ENCODE peak calls at places on chromosomes 11 and 22, in ten cellular contexts. One of them, this sample, is unnamed.

GRCh38 chr22:43017525-43018290 is 2.8 kb upstream of the PACSIN2 start:
- DNase-seq in ovary: no peak
- DNase-seq in OCI-LY7: no peak
- DNase-seq in H9: no peak
- DNase-seq in right cardiac atrium: no peak
- DNase-seq in neuronal stem cell: no peak
- DNase-seq in CD4-positive, alpha-beta T cell: no peak
- DNase-seq in GM23248: no peak
- DNase-seq in mammary epithelial cell: no peak
- DNase-seq in neural progenitor cell: no peak
- DNase-seq in this sample: no peak

GRCh38 chr22:22110548-22111266 is 128.1 kb upstream of the TOP3B start:
- DNase-seq in ovary: no peak
- DNase-seq in OCI-LY7: peak
- DNase-seq in H9: peak
- DNase-seq in right cardiac atrium: peak
- DNase-seq in neuronal stem cell: peak
- DNase-seq in CD4-positive, alpha-beta T cell: no peak
- DNase-seq in GM23248: peak
- DNase-seq in mammary epithelial cell: peak
- DNase-seq in neural progenitor cell: peak
- DNase-seq in this sample: peak

GRCh38 chr11:87122852-87123251 is 85.1 kb downstream of the TMEM135 start:
- DNase-seq in ovary: no peak
- DNase-seq in OCI-LY7: no peak
- DNase-seq in H9: no peak
- DNase-seq in right cardiac atrium: no peak
- DNase-seq in neuronal stem cell: no peak
- DNase-seq in CD4-positive, alpha-beta T cell: no peak
- DNase-seq in GM23248: no peak
- DNase-seq in mammary epithelial cell: no peak
- DNase-seq in neural progenitor cell: no peak
- DNase-seq in this sample: no peak

GRCh38 chr11:77151804-77152513 is 23.9 kb downstream of the MYO7A start:
- DNase-seq in ovary: no peak
- DNase-seq in OCI-LY7: no peak
- DNase-seq in H9: no peak
- DNase-seq in right cardiac atrium: no peak
- DNase-seq in neuronal stem cell: no peak
- DNase-seq in CD4-positive, alpha-beta T cell: no peak
- DNase-seq in GM23248: no peak
- DNase-seq in mammary epithelial cell: peak
- DNase-seq in neural progenitor cell: no peak
- DNase-seq in this sample: peak

GRCh38 chr11:2158291-2158737 is 2.7 kb downstream of the INS start:
- DNase-seq in ovary: no peak
- DNase-seq in OCI-LY7: no peak
- DNase-seq in H9: no peak
- DNase-seq in right cardiac atrium: no peak
- DNase-seq in neuronal stem cell: no peak
- DNase-seq in CD4-positive, alpha-beta T cell: no peak
- DNase-seq in GM23248: no peak
- DNase-seq in mammary epithelial cell: no peak
- DNase-seq in neural progenitor cell: no peak
- DNase-seq in this sample: no peak

GRCh38 chr22:39292561-39293074 is 26.8 kb downstream of the RPL3 start:
- DNase-seq in ovary: peak
- DNase-seq in OCI-LY7: no peak
- DNase-seq in H9: peak
- DNase-seq in right cardiac atrium: peak
- DNase-seq in neuronal stem cell: peak
- DNase-seq in CD4-positive, alpha-beta T cell: no peak
- DNase-seq in GM23248: peak
- DNase-seq in mammary epithelial cell: peak
- DNase-seq in neural progenitor cell: peak
- DNase-seq in this sample: no peak

GRCh38 chr11:62144641-62145255 is 20.9 kb downstream of the INCENP start:
- DNase-seq in ovary: no peak
- DNase-seq in OCI-LY7: no peak
- DNase-seq in H9: peak
- DNase-seq in right cardiac atrium: no peak
- DNase-seq in neuronal stem cell: no peak
- DNase-seq in CD4-positive, alpha-beta T cell: no peak
- DNase-seq in GM23248: no peak
- DNase-seq in mammary epithelial cell: no peak
- DNase-seq in neural progenitor cell: no peak
- DNase-seq in this sample: no peak

GRCh38 chr22:17772249-17772962 is 1.9 kb downstream of the BID start:
- DNase-seq in ovary: no peak
- DNase-seq in OCI-LY7: no peak
- DNase-seq in H9: no peak
- DNase-seq in right cardiac atrium: no peak
- DNase-seq in neuronal stem cell: no peak
- DNase-seq in CD4-positive, alpha-beta T cell: no peak
- DNase-seq in GM23248: peak
- DNase-seq in mammary epithelial cell: no peak
- DNase-seq in neural progenitor cell: no peak
- DNase-seq in this sample: no peak

GRCh38 chr11:122791836-122792235 is 46.5 kb upstream of the CRTAM start:
- DNase-seq in ovary: no peak
- DNase-seq in OCI-LY7: no peak
- DNase-seq in H9: no peak
- DNase-seq in right cardiac atrium: no peak
- DNase-seq in neuronal stem cell: no peak
- DNase-seq in CD4-positive, alpha-beta T cell: no peak
- DNase-seq in GM23248: peak
- DNase-seq in mammary epithelial cell: no peak
- DNase-seq in neural progenitor cell: no peak
- DNase-seq in this sample: no peak

GRCh38 chr11:94895971-94896370 is 77.4 kb downstream of the CWC15 start:
- DNase-seq in ovary: no peak
- DNase-seq in OCI-LY7: no peak
- DNase-seq in H9: no peak
- DNase-seq in right cardiac atrium: peak
- DNase-seq in neuronal stem cell: no peak
- DNase-seq in CD4-positive, alpha-beta T cell: no peak
- DNase-seq in GM23248: peak
- DNase-seq in mammary epithelial cell: peak
- DNase-seq in neural progenitor cell: no peak
- DNase-seq in this sample: no peak

GRCh38 chr11:95242202-95242989 is 11.4 kb upstream of the SESN3 start:
- DNase-seq in ovary: no peak
- DNase-seq in OCI-LY7: no peak
- DNase-seq in H9: no peak
- DNase-seq in right cardiac atrium: no peak
- DNase-seq in neuronal stem cell: no peak
- DNase-seq in CD4-positive, alpha-beta T cell: no peak
- DNase-seq in GM23248: no peak
- DNase-seq in mammary epithelial cell: no peak
- DNase-seq in neural progenitor cell: no peak
- DNase-seq in this sample: no peak

GRCh38 chr11:126815111-126815510 is 185.5 kb downstream of the KIRREL3 start:
- DNase-seq in ovary: no peak
- DNase-seq in OCI-LY7: no peak
- DNase-seq in H9: no peak
- DNase-seq in right cardiac atrium: no peak
- DNase-seq in neuronal stem cell: no peak
- DNase-seq in CD4-positive, alpha-beta T cell: no peak
- DNase-seq in GM23248: peak
- DNase-seq in mammary epithelial cell: no peak
- DNase-seq in neural progenitor cell: no peak
- DNase-seq in this sample: no peak

GRCh38 chr11:126109941-126110731 is 47.5 kb upstream of the CDON start:
- DNase-seq in ovary: no peak
- DNase-seq in OCI-LY7: no peak
- DNase-seq in H9: no peak
- DNase-seq in right cardiac atrium: no peak
- DNase-seq in neuronal stem cell: no peak
- DNase-seq in CD4-positive, alpha-beta T cell: no peak
- DNase-seq in GM23248: peak
- DNase-seq in mammary epithelial cell: no peak
- DNase-seq in neural progenitor cell: no peak
- DNase-seq in this sample: no peak

DNA sequence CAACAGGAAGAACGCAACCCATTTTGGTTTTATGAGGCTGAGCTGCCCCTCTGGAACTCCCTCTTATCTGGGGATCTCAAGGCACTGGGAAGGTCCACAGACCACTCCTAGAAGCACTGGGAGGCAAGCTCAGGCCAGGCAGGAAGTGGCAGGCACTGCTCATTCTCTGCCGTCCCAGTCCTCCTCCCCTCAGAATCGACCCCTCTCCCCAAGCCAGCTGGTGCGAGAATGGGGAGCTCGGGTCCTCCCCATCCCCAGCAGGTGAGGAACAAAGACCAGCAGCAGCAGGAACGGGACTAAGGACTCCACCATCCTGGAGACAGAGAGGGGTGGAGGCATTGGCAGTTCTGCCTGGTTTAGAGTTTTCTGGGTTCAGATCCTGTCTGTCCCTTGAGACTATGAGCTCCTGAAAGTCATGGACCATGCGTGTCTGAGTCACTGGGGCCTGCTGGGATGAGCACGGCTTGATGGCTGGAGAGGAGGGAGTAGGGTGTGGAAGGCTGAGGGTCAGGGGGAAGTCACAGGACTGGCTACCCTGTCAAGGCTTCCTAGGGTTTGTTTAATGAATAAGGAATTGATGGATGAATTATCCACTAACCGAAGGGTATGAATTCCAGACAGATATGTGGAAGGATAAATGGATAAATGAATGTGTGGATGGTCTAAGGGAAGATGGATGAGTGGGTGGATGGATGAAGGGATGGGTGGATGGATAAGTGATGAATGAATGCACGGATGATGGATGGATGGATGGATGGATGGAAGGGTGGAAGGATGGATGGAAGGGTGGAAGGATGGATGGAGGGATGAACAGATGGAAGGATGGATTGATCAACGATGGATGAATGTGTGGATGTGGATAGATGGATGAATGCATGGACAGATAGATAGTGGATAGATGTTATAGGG is 6.4 kb downstream of the MYEOV start:
- DNase-seq in ovary: no peak
- DNase-seq in OCI-LY7: no peak
- DNase-seq in H9: no peak
- DNase-seq in right cardiac atrium: no peak
- DNase-seq in neuronal stem cell: no peak
- DNase-seq in CD4-positive, alpha-beta T cell: no peak
- DNase-seq in GM23248: peak
- DNase-seq in mammary epithelial cell: peak
- DNase-seq in neural progenitor cell: no peak
- DNase-seq in this sample: no peak
- H3K27ac ChIP-seq in ovary: no peak
- H3K27ac ChIP-seq in OCI-LY7: no peak
- H3K27ac ChIP-seq in H9: no peak
- H3K27ac ChIP-seq in right cardiac atrium: no peak
- H3K27ac ChIP-seq in neuronal stem cell: no peak
- H3K27ac ChIP-seq in CD4-positive, alpha-beta T cell: no peak
- H3K27ac ChIP-seq in GM23248: peak
- H3K27ac ChIP-seq in mammary epithelial cell: no peak
- H3K27ac ChIP-seq in neural progenitor cell: no peak
- H3K27ac ChIP-seq in this sample: no peak

DNA sequence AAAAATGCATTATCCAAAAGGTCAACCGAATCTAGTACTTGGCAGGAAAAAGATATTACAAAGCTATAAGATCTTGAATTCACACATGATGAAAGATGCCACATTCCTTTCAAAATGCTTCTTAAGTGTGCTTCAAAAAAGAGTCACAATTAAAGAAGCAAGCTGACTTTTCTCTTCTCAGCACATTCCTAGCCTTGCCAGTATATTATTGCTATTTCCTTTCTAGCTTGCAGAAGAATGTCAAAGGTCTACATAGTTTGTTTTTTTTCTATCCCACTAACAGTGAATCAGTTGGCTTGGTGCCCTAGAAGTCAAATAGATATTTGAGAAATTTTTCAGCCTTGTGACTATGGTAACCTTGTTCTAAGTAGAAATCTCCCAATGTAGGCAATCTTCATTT is 56.8 kb downstream of the GUCY1A2 start:
- DNase-seq in ovary: no peak
- DNase-seq in OCI-LY7: no peak
- DNase-seq in H9: no peak
- DNase-seq in right cardiac atrium: no peak
- DNase-seq in neuronal stem cell: no peak
- DNase-seq in CD4-positive, alpha-beta T cell: no peak
- DNase-seq in GM23248: peak
- DNase-seq in mammary epithelial cell: peak
- DNase-seq in neural progenitor cell: no peak
- DNase-seq in this sample: no peak
- H3K27ac ChIP-seq in ovary: no peak
- H3K27ac ChIP-seq in OCI-LY7: no peak
- H3K27ac ChIP-seq in H9: no peak
- H3K27ac ChIP-seq in right cardiac atrium: no peak
- H3K27ac ChIP-seq in neuronal stem cell: no peak
- H3K27ac ChIP-seq in CD4-positive, alpha-beta T cell: no peak
- H3K27ac ChIP-seq in GM23248: peak
- H3K27ac ChIP-seq in mammary epithelial cell: no peak
- H3K27ac ChIP-seq in neural progenitor cell: no peak
- H3K27ac ChIP-seq in this sample: no peak

DNA sequence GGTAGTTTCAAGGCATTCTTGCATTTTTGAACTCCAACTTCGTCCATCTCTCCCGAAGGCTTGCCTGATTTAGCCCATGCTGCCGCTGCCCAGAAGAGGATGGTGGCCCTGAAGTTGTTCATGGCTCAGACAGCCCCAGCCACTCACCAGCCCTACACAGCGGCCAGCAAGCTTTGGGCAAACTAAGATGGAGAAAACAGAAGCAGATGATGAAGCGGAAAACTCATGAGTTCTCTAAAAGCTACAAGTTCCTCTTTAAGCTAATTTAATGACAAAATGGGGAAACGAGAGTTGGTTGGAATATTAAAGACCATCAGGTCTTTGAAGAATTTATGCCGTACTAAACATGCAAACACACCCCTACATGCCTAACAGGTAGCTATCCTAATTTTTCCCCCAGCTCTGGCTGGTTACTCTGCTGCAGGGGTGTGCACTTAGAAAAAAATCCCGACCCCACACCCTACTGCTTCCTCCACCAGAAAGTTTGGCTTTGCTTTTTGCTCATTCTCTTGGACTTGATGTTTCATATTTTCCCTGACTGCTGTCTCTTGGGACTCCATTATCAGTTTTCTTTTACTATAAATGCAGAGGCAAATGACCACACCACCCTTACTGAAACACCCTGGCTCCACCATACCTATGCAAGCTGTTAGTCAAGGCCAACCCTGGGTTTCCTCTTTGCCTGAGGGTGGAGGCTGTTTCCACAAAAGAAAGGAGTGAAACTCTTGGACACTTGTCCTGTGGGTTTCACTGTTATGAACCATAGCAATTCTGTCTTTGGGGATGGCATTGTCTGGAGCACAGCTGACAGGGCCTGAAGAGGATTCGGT is at the start of gene MPEG1:
- DNase-seq in ovary: no peak
- DNase-seq in OCI-LY7: peak
- DNase-seq in H9: no peak
- DNase-seq in right cardiac atrium: no peak
- DNase-seq in neuronal stem cell: no peak
- DNase-seq in CD4-positive, alpha-beta T cell: no peak
- DNase-seq in GM23248: no peak
- DNase-seq in mammary epithelial cell: no peak
- DNase-seq in neural progenitor cell: no peak
- DNase-seq in this sample: no peak
- H3K27ac ChIP-seq in ovary: no peak
- H3K27ac ChIP-seq in OCI-LY7: no peak
- H3K27ac ChIP-seq in H9: no peak
- H3K27ac ChIP-seq in right cardiac atrium: no peak
- H3K27ac ChIP-seq in neuronal stem cell: no peak
- H3K27ac ChIP-seq in CD4-positive, alpha-beta T cell: no peak
- H3K27ac ChIP-seq in GM23248: no peak
- H3K27ac ChIP-seq in mammary epithelial cell: no peak
- H3K27ac ChIP-seq in neural progenitor cell: no peak
- H3K27ac ChIP-seq in this sample: no peak

GRCh38 chr22:50601669-50602337 is 1.2 kb downstream of the MAPK8IP2 start:
- DNase-seq in ovary: no peak
- DNase-seq in OCI-LY7: no peak
- DNase-seq in H9: no peak
- DNase-seq in right cardiac atrium: no peak
- DNase-seq in neuronal stem cell: no peak
- DNase-seq in CD4-positive, alpha-beta T cell: no peak
- DNase-seq in GM23248: peak
- DNase-seq in mammary epithelial cell: no peak
- DNase-seq in neural progenitor cell: no peak
- DNase-seq in this sample: no peak
- H3K27ac ChIP-seq in ovary: no peak
- H3K27ac ChIP-seq in OCI-LY7: no peak
- H3K27ac ChIP-seq in H9: no peak
- H3K27ac ChIP-seq in right cardiac atrium: no peak
- H3K27ac ChIP-seq in neuronal stem cell: no peak
- H3K27ac ChIP-seq in CD4-positive, alpha-beta T cell: no peak
- H3K27ac ChIP-seq in GM23248: no peak
- H3K27ac ChIP-seq in mammary epithelial cell: no peak
- H3K27ac ChIP-seq in neural progenitor cell: no peak
- H3K27ac ChIP-seq in this sample: no peak